ENCODE peak calls at places on chromosomes 2 and 18, in nine cellular contexts. One of them, this sample, is unnamed.

GRCh38 chr18:34695300-34695699 is 14.8 kb upstream of the DTNA start:
- DNase-seq in right lobe of liver: no peak
- DNase-seq in CD8-positive, alpha-beta T cell: no peak
- DNase-seq in fibroblast of villous mesenchyme: no peak
- DNase-seq in GM12865: peak; percentile 12
- DNase-seq in kidney epithelial cell: no peak
- DNase-seq in epithelial cell of proximal tubule: no peak
- DNase-seq in HL-60: no peak
- DNase-seq in brain microvascular endothelial cell: no peak
- DNase-seq in this sample: peak; percentile 40

GRCh38 chr18:35334183-35334582 is 10.0 kb downstream of the ZNF24 start:
- DNase-seq in right lobe of liver: no peak
- DNase-seq in GM12865: no peak
- DNase-seq in fibroblast of villous mesenchyme: no peak
- DNase-seq in CD8-positive, alpha-beta T cell: no peak
- DNase-seq in HL-60: no peak
- DNase-seq in epithelial cell of proximal tubule: no peak
- DNase-seq in brain microvascular endothelial cell: no peak
- DNase-seq in kidney epithelial cell: no peak
- DNase-seq in this sample: no peak

GRCh38 chr2:5123597-5124196 is 568.5 kb upstream of the SOX11 start:
- DNase-seq in epithelial cell of proximal tubule: no peak
- DNase-seq in fibroblast of villous mesenchyme: no peak
- DNase-seq in kidney epithelial cell: no peak
- DNase-seq in GM12865: no peak
- DNase-seq in CD8-positive, alpha-beta T cell: no peak
- DNase-seq in brain microvascular endothelial cell: no peak
- DNase-seq in HL-60: no peak
- DNase-seq in right lobe of liver: no peak
- DNase-seq in this sample: no peak

GRCh38 chr2:172836386-172837200 is 100.9 kb downstream of the RAPGEF4 start:
- DNase-seq in HL-60: peak; percentile 13
- DNase-seq in kidney epithelial cell: peak; percentile 86
- DNase-seq in fibroblast of villous mesenchyme: peak; percentile 38
- DNase-seq in epithelial cell of proximal tubule: peak; percentile 60
- DNase-seq in brain microvascular endothelial cell: peak; percentile 59
- DNase-seq in GM12865: peak; percentile 8
- DNase-seq in CD8-positive, alpha-beta T cell: no peak
- DNase-seq in right lobe of liver: no peak
- DNase-seq in this sample: no peak

GRCh38 chr2:237529452-237530402 is 36.6 kb upstream of the PRLH start:
- DNase-seq in CD8-positive, alpha-beta T cell: no peak
- DNase-seq in brain microvascular endothelial cell: no peak
- DNase-seq in epithelial cell of proximal tubule: no peak
- DNase-seq in right lobe of liver: no peak
- DNase-seq in HL-60: no peak
- DNase-seq in GM12865: peak; percentile 88
- DNase-seq in fibroblast of villous mesenchyme: no peak
- DNase-seq in kidney epithelial cell: no peak
- DNase-seq in this sample: no peak

GRCh38 chr2:18356676-18357075 is 203.8 kb downstream of the RDH14 start:
- DNase-seq in brain microvascular endothelial cell: peak; percentile 50
- DNase-seq in right lobe of liver: no peak
- DNase-seq in HL-60: no peak
- DNase-seq in GM12865: no peak
- DNase-seq in CD8-positive, alpha-beta T cell: no peak
- DNase-seq in kidney epithelial cell: peak; percentile 23
- DNase-seq in fibroblast of villous mesenchyme: peak; percentile 31
- DNase-seq in epithelial cell of proximal tubule: no peak
- DNase-seq in this sample: no peak

GRCh38 chr2:238286551-238286950 is 1.9 kb downstream of the PER2 start:
- DNase-seq in kidney epithelial cell: no peak
- DNase-seq in right lobe of liver: peak; percentile 88
- DNase-seq in brain microvascular endothelial cell: peak; percentile 68
- DNase-seq in CD8-positive, alpha-beta T cell: no peak
- DNase-seq in HL-60: peak; percentile 53
- DNase-seq in GM12865: no peak
- DNase-seq in fibroblast of villous mesenchyme: peak; percentile 90
- DNase-seq in epithelial cell of proximal tubule: peak; percentile 76
- DNase-seq in this sample: no peak

GRCh38 chr2:33788044-33788443 is 188.9 kb upstream of the FAM98A start:
- DNase-seq in kidney epithelial cell: no peak
- DNase-seq in brain microvascular endothelial cell: no peak
- DNase-seq in fibroblast of villous mesenchyme: no peak
- DNase-seq in epithelial cell of proximal tubule: peak; percentile 61
- DNase-seq in GM12865: no peak
- DNase-seq in right lobe of liver: no peak
- DNase-seq in HL-60: no peak
- DNase-seq in CD8-positive, alpha-beta T cell: no peak
- DNase-seq in this sample: peak; percentile 22

GRCh38 chr18:36158261-36158867 is 28.7 kb downstream of the ELP2 start:
- DNase-seq in brain microvascular endothelial cell: peak; percentile 69
- DNase-seq in kidney epithelial cell: peak; percentile 69
- DNase-seq in epithelial cell of proximal tubule: peak; percentile 53
- DNase-seq in right lobe of liver: no peak
- DNase-seq in CD8-positive, alpha-beta T cell: no peak
- DNase-seq in fibroblast of villous mesenchyme: peak; percentile 89
- DNase-seq in HL-60: no peak
- DNase-seq in GM12865: no peak
- DNase-seq in this sample: no peak

GRCh38 chr2:174931724-174932123 is 73.5 kb downstream of the CHN1 start:
- DNase-seq in fibroblast of villous mesenchyme: no peak
- DNase-seq in right lobe of liver: no peak
- DNase-seq in HL-60: no peak
- DNase-seq in brain microvascular endothelial cell: peak; percentile 71
- DNase-seq in epithelial cell of proximal tubule: peak; percentile 56
- DNase-seq in CD8-positive, alpha-beta T cell: no peak
- DNase-seq in kidney epithelial cell: peak; percentile 52
- DNase-seq in GM12865: no peak
- DNase-seq in this sample: no peak

GRCh38 chr2:12723741-12724463 is 7.2 kb downstream of the TRIB2 start:
- DNase-seq in CD8-positive, alpha-beta T cell: no peak
- DNase-seq in right lobe of liver: no peak
- DNase-seq in HL-60: no peak
- DNase-seq in GM12865: no peak
- DNase-seq in epithelial cell of proximal tubule: no peak
- DNase-seq in brain microvascular endothelial cell: no peak
- DNase-seq in kidney epithelial cell: no peak
- DNase-seq in fibroblast of villous mesenchyme: no peak
- DNase-seq in this sample: no peak

GRCh38 chr18:12306752-12307151 is 1.3 kb upstream of the TUBB6 start:
- DNase-seq in brain microvascular endothelial cell: no peak
- DNase-seq in HL-60: no peak
- DNase-seq in fibroblast of villous mesenchyme: no peak
- DNase-seq in epithelial cell of proximal tubule: no peak
- DNase-seq in right lobe of liver: no peak
- DNase-seq in kidney epithelial cell: no peak
- DNase-seq in CD8-positive, alpha-beta T cell: no peak
- DNase-seq in GM12865: no peak
- DNase-seq in this sample: no peak
- H3K4me3 ChIP-seq in brain microvascular endothelial cell: peak overlapping the region; percentile 87
- H3K4me3 ChIP-seq in HL-60: no peak overlapping the region
- H3K4me3 ChIP-seq in fibroblast of villous mesenchyme: peak overlapping the region; percentile 69
- H3K4me3 ChIP-seq in epithelial cell of proximal tubule: peak overlapping the region; percentile 71
- H3K4me3 ChIP-seq in right lobe of liver: peak overlapping the region; percentile 52
- H3K4me3 ChIP-seq in kidney epithelial cell: no peak overlapping the region
- H3K4me3 ChIP-seq in CD8-positive, alpha-beta T cell: no peak overlapping the region
- H3K4me3 ChIP-seq in GM12865: no peak overlapping the region
- H3K4me3 ChIP-seq in this sample: peak overlapping the region; percentile 59

DNA sequence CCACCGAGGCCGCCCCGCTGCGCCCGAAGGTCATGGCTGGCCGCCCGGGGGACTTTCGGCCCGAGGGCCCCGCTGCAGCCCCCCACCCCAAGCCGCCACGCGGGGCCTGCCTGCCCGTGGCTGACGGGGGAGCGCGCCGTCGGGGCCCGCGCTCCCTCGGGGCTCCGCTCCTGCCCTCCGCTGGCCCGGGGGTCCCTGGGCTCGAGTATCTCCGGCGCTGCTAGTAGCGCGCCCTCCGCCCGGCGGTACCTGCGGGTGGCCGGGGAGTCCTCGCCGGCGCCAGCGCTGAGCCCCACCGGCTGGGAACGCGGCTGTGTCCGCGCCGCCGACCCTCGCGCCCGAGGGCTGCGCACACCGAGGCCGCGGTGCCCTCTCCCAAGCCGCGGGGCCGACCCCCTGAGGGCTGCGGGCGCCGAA is 306 bp downstream of the KCNG3 start:
- DNase-seq in GM12865: no peak
- DNase-seq in HL-60: no peak
- DNase-seq in epithelial cell of proximal tubule: no peak
- DNase-seq in kidney epithelial cell: no peak
- DNase-seq in fibroblast of villous mesenchyme: no peak
- DNase-seq in CD8-positive, alpha-beta T cell: no peak
- DNase-seq in brain microvascular endothelial cell: no peak
- DNase-seq in right lobe of liver: no peak
- DNase-seq in this sample: no peak
- H3K4me3 ChIP-seq in GM12865: peak overlapping the region; percentile 86
- H3K4me3 ChIP-seq in HL-60: peak overlapping the region; percentile 43
- H3K4me3 ChIP-seq in epithelial cell of proximal tubule: peak overlapping the region; percentile 60
- H3K4me3 ChIP-seq in kidney epithelial cell: peak overlapping the region; percentile 43
- H3K4me3 ChIP-seq in fibroblast of villous mesenchyme: peak overlapping the region; percentile 59
- H3K4me3 ChIP-seq in CD8-positive, alpha-beta T cell: peak overlapping the region; percentile 74
- H3K4me3 ChIP-seq in brain microvascular endothelial cell: peak overlapping the region; percentile 56
- H3K4me3 ChIP-seq in right lobe of liver: peak overlapping the region; percentile 55
- H3K4me3 ChIP-seq in this sample: no peak overlapping the region

GRCh38 chr2:61550375-61551209 is 12.4 kb upstream of the XPO1 start:
- DNase-seq in kidney epithelial cell: no peak
- DNase-seq in right lobe of liver: no peak
- DNase-seq in brain microvascular endothelial cell: peak; percentile 5
- DNase-seq in GM12865: no peak
- DNase-seq in CD8-positive, alpha-beta T cell: no peak
- DNase-seq in epithelial cell of proximal tubule: no peak
- DNase-seq in fibroblast of villous mesenchyme: no peak
- DNase-seq in HL-60: no peak
- DNase-seq in this sample: no peak
- H3K4me3 ChIP-seq in kidney epithelial cell: no peak overlapping the region
- H3K4me3 ChIP-seq in right lobe of liver: no peak overlapping the region
- H3K4me3 ChIP-seq in brain microvascular endothelial cell: no peak overlapping the region
- H3K4me3 ChIP-seq in GM12865: no peak overlapping the region
- H3K4me3 ChIP-seq in CD8-positive, alpha-beta T cell: no peak overlapping the region
- H3K4me3 ChIP-seq in epithelial cell of proximal tubule: no peak overlapping the region
- H3K4me3 ChIP-seq in fibroblast of villous mesenchyme: no peak overlapping the region
- H3K4me3 ChIP-seq in HL-60: no peak overlapping the region
- H3K4me3 ChIP-seq in this sample: no peak overlapping the region

DNA sequence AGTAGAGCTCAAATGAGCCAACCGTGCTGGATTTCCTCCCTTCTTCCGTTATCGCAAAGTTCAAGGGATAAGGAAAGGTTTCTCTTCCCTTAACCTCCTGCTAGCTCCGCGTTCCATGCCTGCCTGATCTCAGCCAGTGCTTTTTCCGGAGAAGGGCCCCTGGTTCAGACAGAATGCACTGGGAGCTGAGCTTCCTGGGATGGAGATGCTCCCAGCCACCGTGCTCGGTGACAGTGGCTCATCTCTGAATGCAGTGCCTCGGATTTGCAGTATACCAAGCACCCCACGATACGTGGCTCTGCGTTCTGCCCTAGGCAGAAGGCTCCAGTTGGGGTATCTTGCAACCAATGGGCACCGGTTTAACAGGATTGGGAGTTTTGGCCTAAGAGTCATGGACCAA is 809 bp downstream of the CNTNAP5 start:
- DNase-seq in brain microvascular endothelial cell: no peak
- DNase-seq in right lobe of liver: no peak
- DNase-seq in HL-60: no peak
- DNase-seq in epithelial cell of proximal tubule: no peak
- DNase-seq in fibroblast of villous mesenchyme: no peak
- DNase-seq in CD8-positive, alpha-beta T cell: no peak
- DNase-seq in kidney epithelial cell: no peak
- DNase-seq in GM12865: no peak
- DNase-seq in this sample: no peak
- H3K4me3 ChIP-seq in brain microvascular endothelial cell: no peak overlapping the region
- H3K4me3 ChIP-seq in right lobe of liver: no peak overlapping the region
- H3K4me3 ChIP-seq in HL-60: no peak overlapping the region
- H3K4me3 ChIP-seq in epithelial cell of proximal tubule: no peak overlapping the region
- H3K4me3 ChIP-seq in fibroblast of villous mesenchyme: no peak overlapping the region
- H3K4me3 ChIP-seq in CD8-positive, alpha-beta T cell: no peak overlapping the region
- H3K4me3 ChIP-seq in kidney epithelial cell: no peak overlapping the region
- H3K4me3 ChIP-seq in GM12865: no peak overlapping the region
- H3K4me3 ChIP-seq in this sample: no peak overlapping the region

GRCh38 chr18:9926977-9927376 is 13.2 kb downstream of the VAPA start:
- DNase-seq in kidney epithelial cell: no peak
- DNase-seq in HL-60: no peak
- DNase-seq in GM12865: no peak
- DNase-seq in brain microvascular endothelial cell: no peak
- DNase-seq in CD8-positive, alpha-beta T cell: no peak
- DNase-seq in right lobe of liver: no peak
- DNase-seq in fibroblast of villous mesenchyme: no peak
- DNase-seq in epithelial cell of proximal tubule: no peak
- DNase-seq in this sample: no peak

GRCh38 chr18:9924371-9924943 is 10.6 kb downstream of the VAPA start:
- DNase-seq in brain microvascular endothelial cell: no peak
- DNase-seq in kidney epithelial cell: no peak
- DNase-seq in epithelial cell of proximal tubule: no peak
- DNase-seq in HL-60: no peak
- DNase-seq in right lobe of liver: no peak
- DNase-seq in CD8-positive, alpha-beta T cell: no peak
- DNase-seq in fibroblast of villous mesenchyme: no peak
- DNase-seq in GM12865: no peak
- DNase-seq in this sample: no peak

GRCh38 chr18:9925369-9925768 is 11.6 kb downstream of the VAPA start:
- DNase-seq in HL-60: no peak
- DNase-seq in right lobe of liver: no peak
- DNase-seq in fibroblast of villous mesenchyme: no peak
- DNase-seq in CD8-positive, alpha-beta T cell: no peak
- DNase-seq in kidney epithelial cell: no peak
- DNase-seq in brain microvascular endothelial cell: no peak
- DNase-seq in epithelial cell of proximal tubule: no peak
- DNase-seq in GM12865: no peak
- DNase-seq in this sample: no peak

GRCh38 chr18:9926223-9926894 is 12.5 kb downstream of the VAPA start:
- DNase-seq in GM12865: no peak
- DNase-seq in CD8-positive, alpha-beta T cell: no peak
- DNase-seq in kidney epithelial cell: no peak
- DNase-seq in HL-60: no peak
- DNase-seq in fibroblast of villous mesenchyme: no peak
- DNase-seq in brain microvascular endothelial cell: no peak
- DNase-seq in epithelial cell of proximal tubule: no peak
- DNase-seq in right lobe of liver: no peak
- DNase-seq in this sample: no peak

GRCh38 chr18:9925795-9926194 is 12.0 kb downstream of the VAPA start:
- DNase-seq in kidney epithelial cell: no peak
- DNase-seq in GM12865: no peak
- DNase-seq in brain microvascular endothelial cell: no peak
- DNase-seq in right lobe of liver: no peak
- DNase-seq in CD8-positive, alpha-beta T cell: no peak
- DNase-seq in fibroblast of villous mesenchyme: no peak
- DNase-seq in HL-60: no peak
- DNase-seq in epithelial cell of proximal tubule: no peak
- DNase-seq in this sample: no peak
- H3K4me3 ChIP-seq in kidney epithelial cell: no peak overlapping the region
- H3K4me3 ChIP-seq in GM12865: no peak overlapping the region
- H3K4me3 ChIP-seq in brain microvascular endothelial cell: no peak overlapping the region
- H3K4me3 ChIP-seq in right lobe of liver: no peak overlapping the region
- H3K4me3 ChIP-seq in CD8-positive, alpha-beta T cell: no peak overlapping the region
- H3K4me3 ChIP-seq in fibroblast of villous mesenchyme: no peak overlapping the region
- H3K4me3 ChIP-seq in HL-60: no peak overlapping the region
- H3K4me3 ChIP-seq in epithelial cell of proximal tubule: no peak overlapping the region
- H3K4me3 ChIP-seq in this sample: no peak overlapping the region